ENCODE peak calls at places on chromosomes 3 and 15, in nine cellular contexts. T, R, Q, S, M, K, W, U and I are unnamed samples.

GRCh38 chr3:134460965-134461364 is 24.8 kb downstream of the ANAPC13 start:
- DNase-seq in T (no peak), R (peak; percentile 86), W (no peak), K (no peak), M (no peak), Q (peak; percentile 57), S (no peak), U (no peak), I (peak; percentile 76)

GRCh38 chr3:10925436-10926260 is 66.9 kb upstream of the SLC6A1 start:
- DNase-seq in W (no peak), R (no peak), Q (no peak), S (no peak), K (no peak), M (no peak), T (no peak), U (no peak), I (no peak)

GRCh38 chr3:172126741-172127140 is 87.4 kb downstream of the FNDC3B start:
- DNase-seq in S (no peak), K (no peak), M (no peak), Q (peak; percentile 26), U (no peak), T (no peak), W (no peak), R (no peak), I (no peak)

GRCh38 chr3:128410669-128411573 is 55.8 kb downstream of the DNAJB8 start:
- DNase-seq in R (no peak), S (no peak), U (no peak), W (no peak), Q (no peak), T (no peak), M (no peak), K (no peak), I (no peak)

GRCh38 chr3:10408680-10409079 is 87.8 kb upstream of the SEC13 start:
- DNase-seq in Q (no peak), K (no peak), T (no peak), M (no peak), W (no peak), U (no peak), R (no peak), S (no peak), I (peak; percentile 9)

GRCh38 chr3:16741890-16742289 is 136.7 kb upstream of the DAZL start:
- DNase-seq in U (no peak), K (peak; percentile 15), M (no peak), R (no peak), Q (peak; percentile 35), S (no peak), W (no peak), T (no peak), I (no peak)

GRCh38 chr3:179750720-179751328 is 98.0 kb downstream of the USP13 start:
- DNase-seq in U (no peak), R (no peak), M (peak; percentile 27), S (peak; percentile 43), W (peak; percentile 7), Q (peak; percentile 37), K (peak; percentile 6), T (peak; percentile 27), I (no peak)

GRCh38 chr15:82571722-82572222 is 31.5 kb upstream of the RPS17 start:
- DNase-seq in K (no peak), M (no peak), T (no peak), Q (peak; percentile 75), S (no peak), W (no peak), R (peak; percentile 39), U (peak; percentile 75), I (no peak)

GRCh38 chr3:12532182-12532581 is 13.1 kb downstream of the MKRN2OS start:
- DNase-seq in W (no peak), Q (no peak), S (no peak), M (no peak), U (no peak), R (no peak), T (no peak), K (no peak), I (no peak)